ENCODE peak calls at places on chromosomes 1 and 21, in seven cellular contexts. V is IMR-90; P is testis; A is breast epithelium; D is cardiac muscle cell; F is GM23338; O is CD8-positive, alpha-beta T cell. N is an unnamed sample. For H3K4me1, the result is how much of the 10 kb centered on the place peaks cover.

GRCh38 chr1:236530286-236530685 is 6.5 kb downstream of the LGALS8 start:
- DNase-seq in V (no peak), P (no peak), A (no peak), D (no peak), F (no peak), O (no peak), N (no peak)

GRCh38 chr1:233883671-233884070 is 20.8 kb upstream of the SLC35F3 start:
- DNase-seq in V (no peak), P (no peak), A (no peak), D (no peak), F (peak), O (no peak), N (no peak)

GRCh38 chr1:206464456-206464964 is 5.8 kb upstream of the IKBKE start:
- DNase-seq in V (peak), P (no peak), A (no peak), D (peak), F (no peak), O (no peak), N (no peak)

GRCh38 chr1:1217621-1218523 is 3.9 kb upstream of the TNFRSF4 start:
- DNase-seq in V (no peak), P (no peak), A (no peak), D (no peak), F (no peak), O (no peak), N (no peak)

GRCh38 chr1:154148787-154149186 is 6.1 kb downstream of the NUP210L start:
- DNase-seq in V (peak), P (no peak), A (no peak), D (no peak), F (no peak), O (no peak), N (no peak)

GRCh38 chr1:173355281-173356031 is 121.7 kb upstream of the PRDX6 start:
- DNase-seq in V (no peak), P (no peak), A (no peak), D (peak), F (no peak), O (no peak), N (no peak)

GRCh38 chr1:245126530-245126929 is 28.3 kb upstream of the KIF26B start:
- DNase-seq in V (no peak), P (no peak), A (no peak), D (no peak), F (no peak), O (no peak), N (no peak)

GRCh38 chr1:230877139-230877923 is 9.0 kb upstream of the C1orf198 start:
- DNase-seq in V (peak), P (no peak), A (no peak), D (peak), F (no peak), O (no peak), N (no peak)

GRCh38 chr1:211939876-211940468 is 95.4 kb downstream of the INTS7 start:
- DNase-seq in V (no peak), P (no peak), A (no peak), D (no peak), F (no peak), O (no peak), N (no peak)

GRCh38 chr1:28602536-28603439 is 10.7 kb downstream of the RAB42 start:
- DNase-seq in V (peak), P (peak), A (no peak), D (peak), F (peak), O (no peak), N (peak)

GRCh38 chr1:95002657-95003432 is 69.9 kb downstream of the ALG14 start:
- DNase-seq in V (peak), P (peak), A (no peak), D (peak), F (no peak), O (no peak), N (no peak)

GRCh38 chr1:113677250-113678158 is 81.8 kb downstream of the PHTF1 start:
- DNase-seq in V (peak), P (no peak), A (no peak), D (peak), F (peak), O (no peak), N (peak)

GRCh38 chr1:178039826-178040380 is 54.0 kb upstream of the RASAL2 start:
- DNase-seq in V (no peak), P (no peak), A (no peak), D (no peak), F (no peak), O (no peak), N (no peak)

GRCh38 chr1:18951416-18951815 is 5.1 kb downstream of the IFFO2 start:
- DNase-seq in V (no peak), P (peak), A (no peak), D (no peak), F (no peak), O (no peak), N (no peak)

GRCh38 chr1:179298952-179299351 is 5.4 kb downstream of the SOAT1 start:
- DNase-seq in V (no peak), P (no peak), A (no peak), D (no peak), F (no peak), O (peak), N (peak)

GRCh38 chr1:205933672-205934618 is 9.3 kb downstream of the SLC26A9 start:
- DNase-seq in V (peak), P (no peak), A (no peak), D (peak), F (no peak), O (no peak), N (no peak)

GRCh38 chr21:46412521-46413364 is 45.9 kb upstream of the DIP2A start:
- DNase-seq in V (no peak), P (no peak), A (no peak), D (no peak), F (no peak), O (no peak), N (no peak)

GRCh38 chr1:224047538-224047937 is 66.4 kb upstream of the FBXO28 start:
- DNase-seq in V (peak), P (no peak), A (no peak), D (no peak), F (no peak), O (no peak), N (no peak)

GRCh38 chr1:215983680-215984079 is 416.6 kb downstream of the KCTD3 start:
- DNase-seq in V (no peak), P (no peak), A (no peak), D (no peak), F (no peak), O (no peak), N (no peak)

GRCh38 chr1:76669624-76670023 is 197.7 kb upstream of the ST6GALNAC5 start:
- DNase-seq in V (no peak), P (no peak), A (no peak), D (no peak), F (no peak), O (no peak), N (no peak)

GRCh38 chr1:22488319-22488718 is 36.7 kb downstream of the ZBTB40 start:
- DNase-seq in V (peak), P (no peak), A (no peak), D (peak), F (no peak), O (no peak), N (no peak)

GRCh38 chr1:78079580-78079979 is 33.8 kb downstream of the GIPC2 start:
- DNase-seq in V (peak), P (no peak), A (no peak), D (peak), F (no peak), O (no peak), N (no peak)

GRCh38 chr1:226123591-226124471 is 61.3 kb downstream of the H3-3A start:
- DNase-seq in V (peak), P (no peak), A (no peak), D (no peak), F (no peak), O (no peak), N (no peak)

GRCh38 chr1:33098371-33098770 is 17.4 kb downstream of the AZIN2 start:
- DNase-seq in V (peak), P (no peak), A (no peak), D (peak), F (no peak), O (no peak), N (peak)

GRCh38 chr1:90725341-90725960 is 8.3 kb upstream of the BARHL2 start:
- DNase-seq in V (no peak), P (no peak), A (no peak), D (no peak), F (peak), O (no peak), N (no peak)
- H3K4me3 ChIP-seq in V (peak), P (peak), A (peak), D (peak), F (peak), O (peak), N (peak)

GRCh38 chr21:45108034-45108790 is 33.8 kb downstream of the ADARB1 start:
- DNase-seq in V (no peak), P (no peak), A (no peak), D (no peak), F (no peak), O (no peak), N (no peak)
- H3K4me1 ChIP-seq in V (under half), P (under half), A (under half), D (under half), F (under half), O (under half), N (under half)

GRCh38 chr1:85091647-85092295 is 43.5 kb upstream of the MCOLN3 start:
- DNase-seq in V (no peak), P (no peak), A (no peak), D (peak), F (no peak), O (no peak), N (no peak)
- H3K27ac ChIP-seq in V (no peak), P (no peak), A (no peak), D (no peak), F (no peak), O (no peak), N (no peak)

GRCh38 chr21:42905195-42905594 is 12.1 kb downstream of the NDUFV3 start:
- DNase-seq in V (peak), P (no peak), A (no peak), D (no peak), F (no peak), O (no peak), N (no peak)
- H3K4me3 ChIP-seq in V (no peak), P (no peak), A (no peak), D (no peak), F (no peak), O (no peak), N (no peak)

GRCh38 chr21:41327753-41328152 is 11.2 kb downstream of the FAM3B start:
- DNase-seq in V (no peak), P (no peak), A (no peak), D (no peak), F (no peak), O (no peak), N (no peak)
- H3K4me1 ChIP-seq in V (under half), P (under half), A (under half), D (under half), F (under half), O (under half), N (under half)

GRCh38 chr1:53356637-53357036 is 28.8 kb upstream of the LRP8 start:
- DNase-seq in V (no peak), P (no peak), A (no peak), D (no peak), F (no peak), O (no peak), N (no peak)
- H3K27ac ChIP-seq in V (no peak), P (no peak), A (no peak), D (no peak), F (no peak), O (no peak), N (no peak)

GRCh38 chr1:44421374-44422028 is 16.4 kb downstream of the RNF220 start:
- DNase-seq in V (no peak), P (no peak), A (no peak), D (no peak), F (no peak), O (no peak), N (no peak)

GRCh38 chr1:44416408-44416807 is 11.4 kb downstream of the RNF220 start:
- DNase-seq in V (no peak), P (no peak), A (no peak), D (no peak), F (no peak), O (no peak), N (no peak)

GRCh38 chr1:44420535-44420934 is 15.5 kb downstream of the RNF220 start:
- DNase-seq in V (no peak), P (no peak), A (no peak), D (no peak), F (no peak), O (no peak), N (no peak)

GRCh38 chr1:44417351-44418021 is 12.4 kb downstream of the RNF220 start:
- DNase-seq in V (no peak), P (peak), A (no peak), D (peak), F (peak), O (no peak), N (no peak)

DNA sequence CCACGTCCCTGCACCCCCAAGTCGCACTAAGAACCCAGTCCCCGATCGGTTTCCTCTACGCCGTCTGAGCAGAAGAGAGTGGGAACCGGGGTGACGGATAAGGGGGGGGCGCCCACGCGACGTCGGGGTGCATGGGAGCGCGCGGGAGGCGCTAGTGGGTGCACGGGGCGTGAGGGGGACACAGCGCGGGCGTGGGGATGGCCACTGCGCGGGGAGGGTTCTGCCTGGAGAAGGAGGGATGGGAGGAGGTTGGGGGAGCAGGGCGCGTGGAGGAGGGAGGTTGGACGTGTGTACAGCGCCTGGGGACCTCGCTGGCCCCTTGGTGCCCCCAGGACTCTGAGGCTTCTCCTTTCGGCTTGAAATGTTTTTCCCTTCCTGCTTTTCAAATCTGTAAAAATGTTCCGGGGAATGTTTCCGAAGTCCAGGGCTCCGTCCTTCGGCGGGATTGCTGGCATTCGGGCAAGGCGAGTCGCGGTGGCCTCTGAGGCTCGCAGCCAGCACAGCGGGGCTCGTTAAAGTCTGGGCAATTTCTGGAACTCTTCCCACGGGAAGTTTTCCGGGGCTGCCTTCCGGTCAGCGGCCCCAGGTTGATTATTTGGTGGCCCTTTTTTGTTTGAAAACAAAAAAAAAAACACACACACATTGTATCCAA is 13.1 kb downstream of the RNF220 start:
- DNase-seq in V (no peak), P (peak), A (no peak), D (no peak), F (peak), O (no peak), N (no peak)
- H3K4me3 ChIP-seq in V (no peak), P (peak), A (peak), D (peak), F (peak), O (no peak), N (no peak)

GRCh38 chr1:26350701-26351590 is 3.0 kb downstream of the CRYBG2 start:
- DNase-seq in V (peak), P (no peak), A (no peak), D (peak), F (peak), O (no peak), N (no peak)
- H3K4me1 ChIP-seq in V (under half), P (under half), A (under half), D (under half), F (under half), O (under half), N (under half)

N was measured in CD4-positive, CD25-positive, alpha-beta regulatory T cell.